ENCODE peak calls at places on chromosomes 13 and 19, in five cellular contexts. F is aorta, P is neuronal stem cell, A is foreskin fibroblast, K is mucosa of descending colon. X is an unnamed sample.

GRCh38 chr13:30906411-30906990 is 430 bp downstream of the MEDAG start:
- DNase-seq in F (peak), P (no peak), A (no peak), K (no peak), X (no peak)

GRCh38 chr13:38141792-38142191 is 207.9 kb upstream of the UFM1 start:
- DNase-seq in F (no peak), P (no peak), A (no peak), K (no peak), X (no peak)

GRCh38 chr13:47136659-47136975 is 239.8 kb upstream of the HTR2A start:
- DNase-seq in F (no peak), P (no peak), A (no peak), K (no peak), X (no peak)

GRCh38 chr13:32647926-32648325 is 61.7 kb downstream of the PDS5B start:
- DNase-seq in F (no peak), P (no peak), A (no peak), K (no peak), X (no peak)

GRCh38 chr13:94224670-94225069 is 254.8 kb downstream of the DCT start:
- DNase-seq in F (no peak), P (no peak), A (no peak), K (no peak), X (no peak)

GRCh38 chr13:51620165-51620983 is 36.1 kb downstream of the WDFY2 start:
- DNase-seq in F (no peak), P (no peak), A (no peak), K (no peak), X (no peak)

GRCh38 chr13:104773775-104774174 is 1707.6 kb upstream of the SLC10A2 start:
- DNase-seq in F (no peak), P (peak), A (peak), K (no peak), X (peak)

GRCh38 chr13:100520936-100521765 is 67.4 kb downstream of the GGACT start:
- DNase-seq in F (no peak), P (no peak), A (peak), K (no peak), X (no peak)

GRCh38 chr19:47813995-47814328 is 7.8 kb upstream of the CRX start:
- DNase-seq in F (no peak), P (no peak), A (no peak), K (no peak), X (no peak)

GRCh38 chr13:23516190-23516589 is 54.0 kb upstream of the TNFRSF19 start:
- DNase-seq in F (no peak), P (no peak), A (no peak), K (no peak), X (no peak)

GRCh38 chr13:42600943-42601342 is 27.0 kb downstream of the TNFSF11 start:
- DNase-seq in F (no peak), P (no peak), A (peak), K (no peak), X (no peak)

GRCh38 chr13:47696677-47697076 is 304.4 kb downstream of the SUCLA2 start:
- DNase-seq in F (no peak), P (no peak), A (no peak), K (no peak), X (no peak)

GRCh38 chr19:35609881-35610353 is 2.6 kb upstream of the HAUS5 start:
- DNase-seq in F (no peak), P (no peak), A (no peak), K (no peak), X (no peak)

GRCh38 chr19:982567-983170 is 1.5 kb upstream of the WDR18 start:
- DNase-seq in F (peak), P (peak), A (peak), K (peak), X (peak)

GRCh38 chr19:1074512-1075283 is 7.7 kb downstream of the ARHGAP45 start:
- DNase-seq in F (peak), P (no peak), A (no peak), K (peak), X (peak)

GRCh38 chr13:51826606-51827005 is 18.4 kb downstream of the TMEM272 start:
- DNase-seq in F (no peak), P (no peak), A (no peak), K (no peak), X (no peak)

GRCh38 chr13:41577437-41577836 is 120.1 kb downstream of the RGCC start:
- DNase-seq in F (no peak), P (no peak), A (peak), K (no peak), X (no peak)

GRCh38 chr13:114131581-114132418 is 623 bp downstream of the RASA3 start:
- DNase-seq in F (no peak), P (no peak), A (peak), K (peak), X (no peak)

GRCh38 chr19:38736036-38736412 is 8.2 kb downstream of the CAPN12 start:
- DNase-seq in F (peak), P (no peak), A (peak), K (peak), X (peak)

GRCh38 chr13:46679369-46680180 is 117.4 kb downstream of the ESD start:
- DNase-seq in F (no peak), P (no peak), A (peak), K (no peak), X (peak)

GRCh38 chr13:109985871-109986270 is 199.5 kb upstream of the IRS2 start:
- DNase-seq in F (no peak), P (no peak), A (peak), K (no peak), X (no peak)

GRCh38 chr13:27455331-27455855 is 5.0 kb upstream of the MTIF3 start:
- DNase-seq in F (no peak), P (no peak), A (peak), K (no peak), X (no peak)

GRCh38 chr13:59734393-59734792 is 429.3 kb downstream of the DIAPH3 start:
- DNase-seq in F (no peak), P (no peak), A (no peak), K (no peak), X (no peak)

GRCh38 chr19:7533281-7533819 is 2.2 kb upstream of the PNPLA6 start:
- DNase-seq in F (peak), P (no peak), A (peak), K (no peak), X (peak)

GRCh38 chr13:35992964-35993363 is 138.2 kb downstream of the DCLK1 start:
- DNase-seq in F (no peak), P (no peak), A (peak), K (no peak), X (peak)

GRCh38 chr13:110108348-110109139 is 198.4 kb downstream of the COL4A1 start:
- DNase-seq in F (peak), P (peak), A (peak), K (no peak), X (peak)

GRCh38 chr19:49362048-49362925 is at the start of gene TEAD2:
- DNase-seq in F (peak), P (peak), A (peak), K (peak), X (no peak)

GRCh38 chr19:41864374-41864773 is 4.3 kb downstream of the RPS19 start:
- DNase-seq in F (no peak), P (no peak), A (no peak), K (no peak), X (no peak)

GRCh38 chr19:43126720-43127119 is 44.2 kb upstream of the PSG2 start:
- DNase-seq in F (no peak), P (no peak), A (no peak), K (no peak), X (peak)

GRCh38 chr13:109626386-109627171 is 159.8 kb downstream of the IRS2 start:
- DNase-seq in F (no peak), P (no peak), A (no peak), K (no peak), X (no peak)

GRCh38 chr19:45515081-45515624 is 7.9 kb downstream of the VASP start:
- DNase-seq in F (peak), P (no peak), A (no peak), K (peak), X (no peak)
- H3K4me3 ChIP-seq in F (no peak), P (no peak), A (no peak), K (no peak), X (no peak)

DNA sequence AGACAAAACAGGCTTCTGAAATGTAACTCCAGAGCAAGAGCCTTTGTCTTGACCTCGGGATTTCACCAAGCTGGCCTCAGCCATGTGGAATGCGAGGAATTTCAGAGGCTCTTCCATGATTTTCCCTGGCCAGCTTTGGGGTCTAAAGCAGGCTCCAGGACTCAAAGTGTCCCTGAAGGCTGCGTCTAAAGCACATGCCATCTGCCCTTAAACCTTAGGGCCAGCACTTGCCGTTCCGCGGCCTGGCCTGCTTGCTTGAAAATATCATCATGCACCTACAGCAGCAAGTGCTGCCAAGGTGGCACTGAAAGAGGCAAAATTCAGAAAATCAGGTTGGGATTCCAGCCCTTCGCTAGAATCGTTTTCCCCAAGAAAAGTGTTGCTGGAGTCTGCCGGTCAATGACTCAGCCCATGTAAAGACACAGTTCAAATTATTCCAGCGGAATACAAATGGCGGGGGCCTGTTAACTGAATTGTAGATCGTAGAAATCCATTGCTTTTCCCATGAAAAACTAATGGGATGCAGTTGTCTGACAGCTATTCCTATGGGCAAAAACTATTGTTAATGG is 105.7 kb upstream of the RAP2A start:
- DNase-seq in F (no peak), P (peak), A (peak), K (no peak), X (peak)
- H3K4me3 ChIP-seq in F (no peak), P (no peak), A (no peak), K (no peak), X (no peak)

GRCh38 chr13:79806821-79807220 is 325.9 kb downstream of the NDFIP2 start:
- DNase-seq in F (no peak), P (no peak), A (no peak), K (no peak), X (no peak)

GRCh38 chr13:79807554-79807953 is 326.6 kb downstream of the NDFIP2 start:
- DNase-seq in F (no peak), P (no peak), A (no peak), K (no peak), X (no peak)

GRCh38 chr13:79803939-79804487 is 323.1 kb downstream of the NDFIP2 start:
- DNase-seq in F (no peak), P (no peak), A (no peak), K (no peak), X (no peak)

GRCh38 chr13:79802389-79803140 is 321.6 kb downstream of the NDFIP2 start:
- DNase-seq in F (no peak), P (no peak), A (peak), K (no peak), X (no peak)

DNA sequence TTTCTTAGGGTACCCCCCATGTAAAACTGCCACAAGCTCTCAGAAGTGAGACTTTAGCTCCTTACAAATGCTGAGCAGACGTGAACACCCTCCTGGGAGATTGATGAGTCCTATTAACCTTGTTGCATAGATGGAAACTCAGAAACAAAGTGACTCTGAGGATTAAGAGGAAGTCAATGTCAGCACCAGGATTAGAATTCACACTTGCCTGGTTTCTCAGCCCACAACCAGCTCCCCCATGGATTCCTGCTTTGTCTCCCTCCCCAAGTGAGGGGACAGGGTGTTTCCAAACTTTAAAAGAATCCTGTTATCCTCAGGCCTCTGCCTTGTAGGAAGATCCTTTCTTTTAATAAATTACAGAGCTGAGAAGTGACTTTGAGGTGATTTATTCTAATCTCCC is 324.4 kb downstream of the NDFIP2 start:
- DNase-seq in F (no peak), P (no peak), A (no peak), K (no peak), X (no peak)
- H3K4me3 ChIP-seq in F (no peak), P (no peak), A (no peak), K (no peak), X (no peak)

GRCh38 chr19:13652810-13653590 is 111.3 kb upstream of the MRI1 start:
- DNase-seq in F (no peak), P (no peak), A (no peak), K (no peak), X (no peak)
- H3K4me3 ChIP-seq in F (no peak), P (no peak), A (no peak), K (no peak), X (no peak)

X was measured in trophoblast cell.